ENCODE peak calls at places on chromosome 22, in nine cellular contexts. One of them, this sample, is unnamed.

GRCh38 chr22:40055143-40055926 is 60.6 kb downstream of the FAM83F start:
- DNase-seq in NB4: no peak
- DNase-seq in fibroblast of the aortic adventitia: no peak
- DNase-seq in GM12878: peak
- DNase-seq in Karpas-422: peak
- DNase-seq in spleen: no peak
- DNase-seq in skeletal muscle cell: no peak
- DNase-seq in fibroblast of mammary gland: no peak
- DNase-seq in mucosa of descending colon: no peak
- DNase-seq in this sample: no peak

GRCh38 chr22:39562839-39563489 is 7.6 kb upstream of the CACNA1I start:
- DNase-seq in NB4: no peak
- DNase-seq in fibroblast of the aortic adventitia: no peak
- DNase-seq in GM12878: no peak
- DNase-seq in Karpas-422: no peak
- DNase-seq in spleen: no peak
- DNase-seq in skeletal muscle cell: no peak
- DNase-seq in fibroblast of mammary gland: no peak
- DNase-seq in mucosa of descending colon: no peak
- DNase-seq in this sample: no peak

GRCh38 chr22:20008221-20008995 is 8.2 kb downstream of the ARVCF start:
- DNase-seq in NB4: no peak
- DNase-seq in fibroblast of the aortic adventitia: no peak
- DNase-seq in GM12878: no peak
- DNase-seq in Karpas-422: no peak
- DNase-seq in spleen: peak
- DNase-seq in skeletal muscle cell: no peak
- DNase-seq in fibroblast of mammary gland: no peak
- DNase-seq in mucosa of descending colon: peak
- DNase-seq in this sample: no peak

GRCh38 chr22:23106906-23107367 is 34.9 kb downstream of the RSPH14 start:
- DNase-seq in NB4: no peak
- DNase-seq in fibroblast of the aortic adventitia: no peak
- DNase-seq in GM12878: no peak
- DNase-seq in Karpas-422: no peak
- DNase-seq in spleen: no peak
- DNase-seq in skeletal muscle cell: no peak
- DNase-seq in fibroblast of mammary gland: no peak
- DNase-seq in mucosa of descending colon: no peak
- DNase-seq in this sample: no peak

GRCh38 chr22:35367331-35367886 is 13.5 kb upstream of the HMOX1 start:
- DNase-seq in NB4: peak
- DNase-seq in fibroblast of the aortic adventitia: no peak
- DNase-seq in GM12878: peak
- DNase-seq in Karpas-422: peak
- DNase-seq in spleen: no peak
- DNase-seq in skeletal muscle cell: no peak
- DNase-seq in fibroblast of mammary gland: no peak
- DNase-seq in mucosa of descending colon: no peak
- DNase-seq in this sample: no peak

GRCh38 chr22:42848941-42849340 is 8.1 kb downstream of the ARFGAP3 start:
- DNase-seq in NB4: no peak
- DNase-seq in fibroblast of the aortic adventitia: no peak
- DNase-seq in GM12878: no peak
- DNase-seq in Karpas-422: no peak
- DNase-seq in spleen: no peak
- DNase-seq in skeletal muscle cell: no peak
- DNase-seq in fibroblast of mammary gland: no peak
- DNase-seq in mucosa of descending colon: no peak
- DNase-seq in this sample: no peak

GRCh38 chr22:21977814-21978213 is 4.8 kb downstream of the TOP3B start:
- DNase-seq in NB4: no peak
- DNase-seq in fibroblast of the aortic adventitia: no peak
- DNase-seq in GM12878: no peak
- DNase-seq in Karpas-422: no peak
- DNase-seq in spleen: peak
- DNase-seq in skeletal muscle cell: no peak
- DNase-seq in fibroblast of mammary gland: no peak
- DNase-seq in mucosa of descending colon: no peak
- DNase-seq in this sample: no peak

GRCh38 chr22:45692549-45692948 is 20.9 kb downstream of the ATXN10 start:
- DNase-seq in NB4: no peak
- DNase-seq in fibroblast of the aortic adventitia: peak
- DNase-seq in GM12878: no peak
- DNase-seq in Karpas-422: no peak
- DNase-seq in spleen: no peak
- DNase-seq in skeletal muscle cell: no peak
- DNase-seq in fibroblast of mammary gland: no peak
- DNase-seq in mucosa of descending colon: no peak
- DNase-seq in this sample: no peak

GRCh38 chr22:22446527-22446926 is 62.0 kb downstream of the ZNF280B start:
- DNase-seq in NB4: no peak
- DNase-seq in fibroblast of the aortic adventitia: no peak
- DNase-seq in GM12878: no peak
- DNase-seq in Karpas-422: no peak
- DNase-seq in spleen: no peak
- DNase-seq in skeletal muscle cell: peak
- DNase-seq in fibroblast of mammary gland: peak
- DNase-seq in mucosa of descending colon: no peak
- DNase-seq in this sample: no peak

GRCh38 chr22:28316014-28316413 is 363.6 kb downstream of the TTC28 start:
- DNase-seq in NB4: no peak
- DNase-seq in fibroblast of the aortic adventitia: no peak
- DNase-seq in GM12878: no peak
- DNase-seq in Karpas-422: no peak
- DNase-seq in spleen: no peak
- DNase-seq in skeletal muscle cell: no peak
- DNase-seq in fibroblast of mammary gland: no peak
- DNase-seq in mucosa of descending colon: no peak
- DNase-seq in this sample: no peak

GRCh38 chr22:19880786-19881569 is 26.3 kb upstream of the GNB1L start:
- DNase-seq in NB4: no peak
- DNase-seq in fibroblast of the aortic adventitia: peak
- DNase-seq in GM12878: no peak
- DNase-seq in Karpas-422: no peak
- DNase-seq in spleen: peak
- DNase-seq in skeletal muscle cell: peak
- DNase-seq in fibroblast of mammary gland: peak
- DNase-seq in mucosa of descending colon: no peak
- DNase-seq in this sample: peak

GRCh38 chr22:40040927-40041326 is 46.2 kb downstream of the FAM83F start:
- DNase-seq in NB4: no peak
- DNase-seq in fibroblast of the aortic adventitia: peak
- DNase-seq in GM12878: no peak
- DNase-seq in Karpas-422: no peak
- DNase-seq in spleen: no peak
- DNase-seq in skeletal muscle cell: peak
- DNase-seq in fibroblast of mammary gland: peak
- DNase-seq in mucosa of descending colon: no peak
- DNase-seq in this sample: no peak

GRCh38 chr22:45966320-45966891 is 10.6 kb downstream of the WNT7B start:
- DNase-seq in NB4: peak
- DNase-seq in fibroblast of the aortic adventitia: no peak
- DNase-seq in GM12878: no peak
- DNase-seq in Karpas-422: peak
- DNase-seq in spleen: no peak
- DNase-seq in skeletal muscle cell: no peak
- DNase-seq in fibroblast of mammary gland: no peak
- DNase-seq in mucosa of descending colon: no peak
- DNase-seq in this sample: no peak

GRCh38 chr22:44930016-44930710 is 79.6 kb downstream of the PHF21B start:
- DNase-seq in NB4: no peak
- DNase-seq in fibroblast of the aortic adventitia: no peak
- DNase-seq in GM12878: no peak
- DNase-seq in Karpas-422: no peak
- DNase-seq in spleen: no peak
- DNase-seq in skeletal muscle cell: no peak
- DNase-seq in fibroblast of mammary gland: no peak
- DNase-seq in mucosa of descending colon: no peak
- DNase-seq in this sample: no peak

GRCh38 chr22:16601437-16602223 is 9.0 kb upstream of the CCT8L2 start:
- DNase-seq in NB4: peak
- DNase-seq in fibroblast of the aortic adventitia: peak
- DNase-seq in GM12878: no peak
- DNase-seq in Karpas-422: no peak
- DNase-seq in spleen: peak
- DNase-seq in skeletal muscle cell: no peak
- DNase-seq in fibroblast of mammary gland: no peak
- DNase-seq in mucosa of descending colon: no peak
- DNase-seq in this sample: no peak

GRCh38 chr22:42786606-42787356 is 66.1 kb upstream of the A4GALT start:
- DNase-seq in NB4: no peak
- DNase-seq in fibroblast of the aortic adventitia: no peak
- DNase-seq in GM12878: no peak
- DNase-seq in Karpas-422: no peak
- DNase-seq in spleen: no peak
- DNase-seq in skeletal muscle cell: no peak
- DNase-seq in fibroblast of mammary gland: no peak
- DNase-seq in mucosa of descending colon: no peak
- DNase-seq in this sample: no peak

GRCh38 chr22:19050117-19050516 is 72.1 kb downstream of the DGCR2 start:
- DNase-seq in NB4: no peak
- DNase-seq in fibroblast of the aortic adventitia: no peak
- DNase-seq in GM12878: no peak
- DNase-seq in Karpas-422: no peak
- DNase-seq in spleen: no peak
- DNase-seq in skeletal muscle cell: no peak
- DNase-seq in fibroblast of mammary gland: no peak
- DNase-seq in mucosa of descending colon: no peak
- DNase-seq in this sample: no peak

GRCh38 chr22:46835693-46836092 is 73.2 kb downstream of the TBC1D22A start:
- DNase-seq in NB4: no peak
- DNase-seq in fibroblast of the aortic adventitia: no peak
- DNase-seq in GM12878: no peak
- DNase-seq in Karpas-422: no peak
- DNase-seq in spleen: no peak
- DNase-seq in skeletal muscle cell: no peak
- DNase-seq in fibroblast of mammary gland: no peak
- DNase-seq in mucosa of descending colon: no peak
- DNase-seq in this sample: no peak

GRCh38 chr22:39486951-39487825 is 14.9 kb upstream of the MIEF1 start:
- DNase-seq in NB4: no peak
- DNase-seq in fibroblast of the aortic adventitia: peak
- DNase-seq in GM12878: no peak
- DNase-seq in Karpas-422: no peak
- DNase-seq in spleen: no peak
- DNase-seq in skeletal muscle cell: no peak
- DNase-seq in fibroblast of mammary gland: no peak
- DNase-seq in mucosa of descending colon: no peak
- DNase-seq in this sample: no peak

DNA sequence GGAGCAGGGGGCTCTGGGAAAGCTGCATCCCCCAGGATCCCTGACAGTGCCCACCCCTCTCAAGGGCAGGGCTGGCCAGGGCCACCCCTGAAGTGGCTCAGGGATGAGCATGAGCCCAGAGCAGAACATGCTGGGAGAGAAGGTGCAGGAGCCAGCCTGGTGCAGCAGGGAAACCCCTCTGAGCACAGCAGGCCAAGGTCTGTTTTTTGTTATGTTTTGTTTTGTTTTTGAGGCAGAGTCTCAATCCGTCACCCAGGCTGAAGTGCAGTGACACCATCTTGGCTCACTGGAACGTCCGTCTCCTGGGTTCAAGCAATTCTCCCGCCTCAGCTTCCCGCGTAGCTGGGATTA is 792 bp upstream of the SBF1 start:
- DNase-seq in NB4: no peak
- DNase-seq in fibroblast of the aortic adventitia: no peak
- DNase-seq in GM12878: no peak
- DNase-seq in Karpas-422: no peak
- DNase-seq in spleen: no peak
- DNase-seq in skeletal muscle cell: no peak
- DNase-seq in fibroblast of mammary gland: no peak
- DNase-seq in mucosa of descending colon: no peak
- DNase-seq in this sample: no peak
- H3K4me3 ChIP-seq in NB4: no peak
- H3K4me3 ChIP-seq in fibroblast of the aortic adventitia: no peak
- H3K4me3 ChIP-seq in GM12878: no peak
- H3K4me3 ChIP-seq in Karpas-422: peak
- H3K4me3 ChIP-seq in spleen: peak
- H3K4me3 ChIP-seq in skeletal muscle cell: peak
- H3K4me3 ChIP-seq in fibroblast of mammary gland: peak
- H3K4me3 ChIP-seq in mucosa of descending colon: no peak
- H3K4me3 ChIP-seq in this sample: peak

GRCh38 chr22:49923445-49923844 is 5.0 kb downstream of the CRELD2 start:
- DNase-seq in NB4: peak
- DNase-seq in fibroblast of the aortic adventitia: no peak
- DNase-seq in GM12878: no peak
- DNase-seq in Karpas-422: no peak
- DNase-seq in spleen: no peak
- DNase-seq in skeletal muscle cell: no peak
- DNase-seq in fibroblast of mammary gland: no peak
- DNase-seq in mucosa of descending colon: no peak
- DNase-seq in this sample: no peak
- H3K4me3 ChIP-seq in NB4: no peak
- H3K4me3 ChIP-seq in fibroblast of the aortic adventitia: no peak
- H3K4me3 ChIP-seq in GM12878: no peak
- H3K4me3 ChIP-seq in Karpas-422: no peak
- H3K4me3 ChIP-seq in spleen: no peak
- H3K4me3 ChIP-seq in skeletal muscle cell: no peak
- H3K4me3 ChIP-seq in fibroblast of mammary gland: no peak
- H3K4me3 ChIP-seq in mucosa of descending colon: no peak
- H3K4me3 ChIP-seq in this sample: no peak

GRCh38 chr22:26168199-26168915 is 905 bp upstream of the SEZ6L start:
- DNase-seq in NB4: peak
- DNase-seq in fibroblast of the aortic adventitia: no peak
- DNase-seq in GM12878: no peak
- DNase-seq in Karpas-422: no peak
- DNase-seq in spleen: no peak
- DNase-seq in skeletal muscle cell: no peak
- DNase-seq in fibroblast of mammary gland: no peak
- DNase-seq in mucosa of descending colon: no peak
- DNase-seq in this sample: no peak
- H3K4me3 ChIP-seq in NB4: no peak
- H3K4me3 ChIP-seq in fibroblast of the aortic adventitia: no peak
- H3K4me3 ChIP-seq in GM12878: no peak
- H3K4me3 ChIP-seq in Karpas-422: no peak
- H3K4me3 ChIP-seq in spleen: no peak
- H3K4me3 ChIP-seq in skeletal muscle cell: no peak
- H3K4me3 ChIP-seq in fibroblast of mammary gland: no peak
- H3K4me3 ChIP-seq in mucosa of descending colon: no peak
- H3K4me3 ChIP-seq in this sample: no peak

GRCh38 chr22:31155425-31155824 is 4.6 kb upstream of the RNF185 start:
- DNase-seq in NB4: no peak
- DNase-seq in fibroblast of the aortic adventitia: peak
- DNase-seq in GM12878: no peak
- DNase-seq in Karpas-422: no peak
- DNase-seq in spleen: no peak
- DNase-seq in skeletal muscle cell: no peak
- DNase-seq in fibroblast of mammary gland: peak
- DNase-seq in mucosa of descending colon: no peak
- DNase-seq in this sample: no peak

GRCh38 chr22:31162015-31162765 is 2.2 kb downstream of the RNF185 start:
- DNase-seq in NB4: no peak
- DNase-seq in fibroblast of the aortic adventitia: peak
- DNase-seq in GM12878: no peak
- DNase-seq in Karpas-422: peak
- DNase-seq in spleen: no peak
- DNase-seq in skeletal muscle cell: no peak
- DNase-seq in fibroblast of mammary gland: no peak
- DNase-seq in mucosa of descending colon: no peak
- DNase-seq in this sample: no peak

GRCh38 chr22:31160328-31160978 is 471 bp downstream of the RNF185 start:
- DNase-seq in NB4: no peak
- DNase-seq in fibroblast of the aortic adventitia: peak
- DNase-seq in GM12878: no peak
- DNase-seq in Karpas-422: peak
- DNase-seq in spleen: peak
- DNase-seq in skeletal muscle cell: no peak
- DNase-seq in fibroblast of mammary gland: no peak
- DNase-seq in mucosa of descending colon: no peak
- DNase-seq in this sample: no peak

GRCh38 chr22:31161386-31161785 is 1.4 kb downstream of the RNF185 start:
- DNase-seq in NB4: no peak
- DNase-seq in fibroblast of the aortic adventitia: no peak
- DNase-seq in GM12878: no peak
- DNase-seq in Karpas-422: no peak
- DNase-seq in spleen: no peak
- DNase-seq in skeletal muscle cell: no peak
- DNase-seq in fibroblast of mammary gland: no peak
- DNase-seq in mucosa of descending colon: no peak
- DNase-seq in this sample: no peak
- H3K4me3 ChIP-seq in NB4: peak
- H3K4me3 ChIP-seq in fibroblast of the aortic adventitia: peak
- H3K4me3 ChIP-seq in GM12878: no peak
- H3K4me3 ChIP-seq in Karpas-422: peak
- H3K4me3 ChIP-seq in spleen: no peak
- H3K4me3 ChIP-seq in skeletal muscle cell: peak
- H3K4me3 ChIP-seq in fibroblast of mammary gland: peak
- H3K4me3 ChIP-seq in mucosa of descending colon: no peak
- H3K4me3 ChIP-seq in this sample: peak